ENCODE peak calls at places on chromosomes 2 and 18, in four cellular contexts. T is GM12878, M is K562, X is HepG2. U is an unnamed sample.

GRCh38 chr2:233059797-233060499 is at the start of gene INPP5D:
- DNase-seq in T (no peak), X (peak), M (peak), U (no peak)

GRCh38 chr18:74163019-74163656 is 14.8 kb downstream of the TIMM21 start:
- DNase-seq in X (no peak), T (no peak), M (no peak), U (no peak)

GRCh38 chr2:46142546-46143329 is 154.5 kb upstream of the EPAS1 start:
- DNase-seq in X (no peak), M (no peak), T (no peak), U (no peak)

GRCh38 chr2:216315817-216316603 is 56.3 kb downstream of the MARCHF4 start:
- DNase-seq in X (no peak), M (no peak), T (no peak), U (no peak)

GRCh38 chr18:38368886-38369285 is 803.3 kb upstream of the CELF4 start:
- DNase-seq in M (no peak), X (no peak), T (no peak), U (no peak)

GRCh38 chr18:47746615-47747014 is 183.8 kb downstream of the SMAD2 start:
- DNase-seq in T (no peak), M (no peak), X (no peak), U (no peak)

GRCh38 chr2:154133823-154134222 is 262.1 kb downstream of the GALNT13 start:
- DNase-seq in T (no peak), X (no peak), M (no peak), U (no peak)

GRCh38 chr2:109694190-109694589 is 80.0 kb downstream of the SOWAHC start:
- DNase-seq in M (no peak), X (peak), T (no peak), U (no peak)

GRCh38 chr18:2002604-2003003 is 568.7 kb downstream of the METTL4 start:
- DNase-seq in T (no peak), M (peak), X (no peak), U (no peak)

GRCh38 chr2:57877811-57878572 is 168.6 kb upstream of the VRK2 start:
- DNase-seq in M (no peak), T (no peak), X (no peak), U (no peak)

GRCh38 chr18:75923169-75923568 is 495.7 kb upstream of the SMIM21 start:
- DNase-seq in T (no peak), M (no peak), X (no peak), U (no peak)

GRCh38 chr18:48875942-48876511 is 74.7 kb downstream of the SMAD7 start:
- DNase-seq in X (peak), M (no peak), T (no peak), U (peak)

GRCh38 chr2:170923799-170924198 is 5.3 kb upstream of the GORASP2 start:
- DNase-seq in X (no peak), T (no peak), M (no peak), U (no peak)

GRCh38 chr2:61962095-61962984 is 56.9 kb downstream of the COMMD1 start:
- DNase-seq in T (no peak), M (no peak), X (no peak), U (no peak)

GRCh38 chr2:211085056-211085680 is 528.8 kb downstream of the CPS1 start:
- DNase-seq in X (peak), M (peak), T (no peak), U (no peak)

GRCh38 chr2:133787207-133787606 is 218.9 kb upstream of the NCKAP5 start:
- DNase-seq in X (no peak), T (no peak), M (no peak), U (no peak)

DNA sequence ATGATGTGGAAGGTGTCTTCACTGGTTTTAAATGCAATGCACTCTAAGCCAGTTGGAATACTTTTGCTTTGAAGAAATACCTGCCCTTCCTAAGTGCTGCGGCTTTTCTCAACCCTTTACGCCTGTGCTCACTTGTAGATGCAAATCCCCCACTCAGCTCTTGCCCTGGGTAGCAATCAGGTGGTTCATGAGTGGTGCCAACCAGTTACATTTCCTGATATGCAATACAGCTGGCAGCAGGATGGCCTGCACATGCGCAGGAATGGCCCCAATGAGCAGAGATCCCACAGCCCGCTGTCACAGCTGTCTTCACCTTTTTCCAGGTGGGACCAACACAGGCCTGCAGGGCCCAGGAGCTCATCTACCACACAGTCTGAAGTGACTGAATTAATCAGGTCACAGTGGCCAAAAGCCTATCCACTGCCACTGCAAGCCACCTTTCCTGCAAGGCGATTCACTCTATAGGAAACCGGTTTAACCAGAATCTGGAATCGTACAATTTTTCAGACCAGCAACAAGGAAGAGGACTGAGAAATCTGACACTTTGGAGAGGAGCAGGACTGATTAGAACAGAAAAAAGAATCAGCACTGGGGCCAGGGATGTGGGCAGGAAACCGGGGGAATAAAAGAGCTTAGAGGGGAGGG is 247.8 kb downstream of the MYT1L start:
- DNase-seq in M (no peak), X (no peak), T (no peak), U (no peak)
- TF ChIP-seq SP1 in M (no peak), X (no peak), T (no peak), U (no peak)

GRCh38 chr2:43318791-43319190 is 92.4 kb upstream of the ZFP36L2 start:
- DNase-seq in X (no peak), T (no peak), M (no peak), U (no peak)
- TF ChIP-seq CREM in X (no peak), T (no peak), M (no peak), U (no peak)

GRCh38 chr2:204127238-204127637 is 190.7 kb downstream of the ICOS start:
- DNase-seq in X (no peak), M (no peak), T (no peak), U (no peak)
- TF ChIP-seq SP1 in X (no peak), M (no peak), T (no peak), U (no peak)

GRCh38 chr2:8249191-8249590 is 432.7 kb upstream of the ID2 start:
- DNase-seq in T (no peak), X (no peak), M (no peak), U (no peak)
- TF ChIP-seq CREM in T (no peak), X (no peak), M (no peak), U (no peak)

DNA sequence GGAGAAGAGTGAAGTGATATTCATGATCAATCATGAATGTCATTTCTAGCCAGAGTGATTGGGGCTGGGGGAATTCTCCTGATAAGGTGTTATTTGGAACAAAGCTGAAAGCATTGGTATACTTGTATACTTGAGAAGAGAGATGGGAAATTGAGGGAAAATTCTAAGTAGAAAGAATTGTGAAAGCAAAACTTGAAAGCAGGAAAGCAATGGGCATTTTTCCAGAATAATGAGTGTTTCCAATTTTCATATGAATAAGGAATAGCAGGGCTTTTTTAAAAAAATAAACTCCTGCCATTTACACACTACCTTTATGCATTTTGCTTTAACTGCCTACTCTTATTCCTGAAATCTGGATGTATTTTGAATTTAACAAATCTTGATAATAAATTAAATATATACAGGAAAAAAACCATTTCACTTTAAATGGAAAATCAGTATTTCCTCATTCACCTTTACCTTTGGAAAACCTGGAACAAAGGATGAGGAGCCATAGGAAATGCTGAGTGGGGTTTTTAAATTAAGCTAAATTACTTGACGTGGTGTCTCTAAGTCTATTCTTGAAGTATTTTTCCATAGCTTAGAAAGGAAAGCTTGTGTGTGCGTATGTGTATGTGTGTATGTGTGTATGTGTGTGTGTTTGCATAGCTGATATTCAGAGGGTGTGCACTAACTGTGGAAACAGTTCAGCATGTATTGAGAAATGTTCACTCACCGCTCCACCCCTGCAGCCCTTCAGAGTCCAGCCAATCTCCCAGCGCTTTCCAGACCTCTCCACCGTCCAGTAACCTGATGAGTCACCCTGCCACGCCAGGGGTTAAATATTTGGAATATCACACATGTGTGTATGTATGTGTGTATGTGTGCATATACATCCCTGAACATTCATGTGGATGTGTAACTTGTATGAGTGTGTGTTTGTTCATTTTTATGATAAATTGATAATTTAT is 427.3 kb downstream of the THSD7B start:
- DNase-seq in X (peak), M (no peak), T (no peak), U (no peak)
- TF ChIP-seq SP1 in X (no peak), M (no peak), T (no peak), U (no peak)

U was measured in WTC11.